ENCODE peak calls at places on chromosomes 6 and 20, in four cellular contexts. K is amygdala, E is H4, R is fibroblast of mammary gland. C is an unnamed sample.

GRCh38 chr6:147986891-147987290 is 355.7 kb upstream of the SASH1 start:
- DNase-seq in K (no peak), E (no peak), R (no peak), C (no peak)

GRCh38 chr6:88377976-88378580 is 211.9 kb upstream of the CNR1 start:
- DNase-seq in K (no peak), E (no peak), R (no peak), C (no peak)

GRCh38 chr20:58586565-58587093 is 64.5 kb upstream of the STX16 start:
- DNase-seq in K (no peak), E (no peak), R (no peak), C (no peak)

GRCh38 chr6:135018057-135018456 is 36.6 kb downstream of the HBS1L start:
- DNase-seq in K (no peak), E (no peak), R (no peak), C (no peak)

GRCh38 chr20:19746396-19746795 is 11.7 kb upstream of the RIN2 start:
- DNase-seq in K (no peak), E (no peak), R (no peak), C (no peak)

GRCh38 chr6:3819161-3820110 is 29.7 kb upstream of the FAM50B start:
- DNase-seq in K (no peak), E (no peak), R (peak; percentile 35), C (no peak)

GRCh38 chr6:46407785-46408530 is 83.3 kb downstream of the RCAN2 start:
- DNase-seq in K (no peak), E (no peak), R (peak; percentile 10), C (no peak)

GRCh38 chr6:87407896-87408720 is at the start of gene CFAP206:
- DNase-seq in K (peak; percentile 29), E (peak; percentile 77), R (peak; percentile 82), C (peak; percentile 71)

GRCh38 chr6:166046982-166047381 is 120.7 kb downstream of the TBXT start:
- DNase-seq in K (no peak), E (no peak), R (no peak), C (no peak)

C was measured in HuH-7.5.